ENCODE peak calls at places on chromosomes 16 and 17, in ten cellular contexts. F, K, Y, U, X, Z, L, T, A and C are unnamed samples.

GRCh38 chr16:80932725-80933124 is 74.0 kb downstream of the CMC2 start:
- DNase-seq in F (no peak), K (no peak), Y (no peak), U (peak), X (no peak), Z (peak), L (no peak), T (peak), A (no peak), C (peak)

GRCh38 chr17:7418472-7419152 is 1.5 kb upstream of the SPEM1 start:
- DNase-seq in F (no peak), K (no peak), Y (no peak), U (no peak), X (no peak), Z (no peak), L (no peak), T (no peak), A (no peak), C (no peak)

GRCh38 chr16:89860747-89861304 is 12.6 kb upstream of the TCF25 start:
- DNase-seq in F (peak), K (peak), Y (peak), U (no peak), X (no peak), Z (peak), L (peak), T (peak), A (peak), C (peak)

GRCh38 chr17:34853916-34854315 is 107.3 kb downstream of the CCT6B start:
- DNase-seq in F (no peak), K (no peak), Y (no peak), U (no peak), X (no peak), Z (no peak), L (no peak), T (no peak), A (no peak), C (no peak)

GRCh38 chr16:68082596-68083238 is 2.5 kb upstream of the NFATC3 start:
- DNase-seq in F (no peak), K (no peak), Y (no peak), U (no peak), X (no peak), Z (no peak), L (no peak), T (no peak), A (no peak), C (no peak)

GRCh38 chr16:88804552-88805339 is 1.2 kb downstream of the CDT1 start:
- DNase-seq in F (no peak), K (peak), Y (no peak), U (no peak), X (peak), Z (no peak), L (peak), T (no peak), A (peak), C (no peak)

GRCh38 chr17:2289878-2290478 is 13.6 kb downstream of the SMG6 start:
- DNase-seq in F (no peak), K (no peak), Y (no peak), U (no peak), X (no peak), Z (no peak), L (no peak), T (no peak), A (no peak), C (no peak)

GRCh38 chr17:41519501-41520224 is 973 bp upstream of the KRT15 start:
- DNase-seq in F (no peak), K (no peak), Y (no peak), U (no peak), X (peak), Z (peak), L (no peak), T (no peak), A (no peak), C (no peak)

GRCh38 chr17:79937981-79938695 is 97.5 kb downstream of the TBC1D16 start:
- DNase-seq in F (no peak), K (no peak), Y (no peak), U (peak), X (no peak), Z (no peak), L (no peak), T (no peak), A (no peak), C (no peak)